ENCODE peak calls at places on chromosomes 7 and 10, in nine cellular contexts. S is EL; K is IMR-90; C is fibroblast of lung; Q is renal cortical epithelial cell; M is stimulated activated CD4-positive, alpha-beta T cell treated with anti-CD3 and anti-CD28 coated beads, TNF-alpha, amount 100 ng/mL, for 48 hours; P is HepG2; X is nephron progenitor cell; Z is NCI-H446. O is an unnamed sample.

GRCh38 chr7:114806590-114807167 is 115.2 kb upstream of the MDFIC start:
- DNase-seq in S (no peak), K (peak; percentile 81), C (peak; percentile 45), Q (no peak), M (no peak), P (no peak), X (no peak), Z (no peak), O (peak; percentile 46)

GRCh38 chr10:22314852-22315251 is 1.3 kb upstream of the COMMD3 start:
- DNase-seq in S (no peak), K (no peak), C (no peak), Q (no peak), M (no peak), P (no peak), X (no peak), Z (no peak), O (no peak)

GRCh38 chr7:121083138-121083789 is 94.8 kb downstream of the CPED1 start:
- DNase-seq in S (peak; percentile 76), K (peak; percentile 84), C (peak; percentile 84), Q (peak; percentile 72), M (no peak), P (no peak), X (no peak), Z (no peak), O (peak; percentile 77)

GRCh38 chr7:7792089-7792488 is 73.7 kb upstream of the RPA3 start:
- DNase-seq in S (no peak), K (no peak), C (no peak), Q (no peak), M (no peak), P (no peak), X (no peak), Z (no peak), O (no peak)

GRCh38 chr7:29345590-29345989 is 151.0 kb downstream of the CHN2 start:
- DNase-seq in S (peak; percentile 6), K (no peak), C (peak; percentile 13), Q (peak; percentile 40), M (no peak), P (peak; percentile 38), X (peak; percentile 22), Z (no peak), O (peak; percentile 28)

GRCh38 chr7:36473454-36474282 is 84.0 kb downstream of the ANLN start:
- DNase-seq in S (peak; percentile 43), K (no peak), C (peak; percentile 25), Q (no peak), M (peak; percentile 25), P (peak; percentile 43), X (peak; percentile 77), Z (peak; percentile 3), O (no peak)

GRCh38 chr7:194257-194995 is 2.1 kb downstream of the FAM20C start:
- DNase-seq in S (peak; percentile 23), K (peak; percentile 48), C (peak; percentile 62), Q (no peak), M (no peak), P (peak; percentile 90), X (peak; percentile 63), Z (no peak), O (peak; percentile 31)

GRCh38 chr7:85239114-85239513 is 52.3 kb upstream of the SEMA3D start:
- DNase-seq in S (no peak), K (no peak), C (no peak), Q (no peak), M (no peak), P (no peak), X (no peak), Z (no peak), O (no peak)

GRCh38 chr7:100874577-100875355 is at the start of gene SRRT:
- DNase-seq in S (peak; percentile 98), K (peak; percentile 97), C (peak; percentile 96), Q (peak; percentile 91), M (peak; percentile 98), P (peak; percentile 94), X (peak; percentile 98), Z (peak; percentile 87), O (peak; percentile 97)

GRCh38 chr7:18437086-18437485 is 58.5 kb upstream of the HDAC9 start:
- DNase-seq in S (no peak), K (peak; percentile 84), C (peak; percentile 15), Q (no peak), M (no peak), P (no peak), X (no peak), Z (no peak), O (peak; percentile 6)

GRCh38 chr7:7435978-7436377 is 99.7 kb downstream of the COL28A1 start:
- DNase-seq in S (no peak), K (no peak), C (no peak), Q (no peak), M (no peak), P (no peak), X (no peak), Z (no peak), O (no peak)

GRCh38 chr7:5634107-5634950 is 147.1 kb downstream of the RNF216 start:
- DNase-seq in S (peak; percentile 88), K (peak; percentile 94), C (peak; percentile 85), Q (no peak), M (no peak), P (no peak), X (peak; percentile 68), Z (peak; percentile 19), O (peak; percentile 83)

GRCh38 chr10:58791137-58791536 is 278.5 kb downstream of the BICC1 start:
- DNase-seq in S (peak; percentile 52), K (peak; percentile 55), C (peak; percentile 47), Q (no peak), M (no peak), P (no peak), X (no peak), Z (no peak), O (no peak)

GRCh38 chr7:139777304-139777890 is 401 bp downstream of the HIPK2 start:
- DNase-seq in S (peak; percentile 27), K (no peak), C (no peak), Q (no peak), M (no peak), P (no peak), X (peak; percentile 65), Z (no peak), O (no peak)

GRCh38 chr7:115906690-115907089 is 123.9 kb downstream of the TFEC start:
- DNase-seq in S (no peak), K (no peak), C (no peak), Q (no peak), M (no peak), P (no peak), X (no peak), Z (no peak), O (no peak)

GRCh38 chr7:137454169-137455166 is 110.9 kb upstream of the PTN start:
- DNase-seq in S (peak; percentile 51), K (peak; percentile 93), C (peak; percentile 72), Q (peak; percentile 38), M (no peak), P (peak; percentile 24), X (peak; percentile 10), Z (peak; percentile 31), O (peak; percentile 97)

GRCh38 chr10:93954726-93955363 is 38.9 kb upstream of the PLCE1 start:
- DNase-seq in S (peak; percentile 70), K (peak; percentile 78), C (peak; percentile 62), Q (peak; percentile 6), M (no peak), P (no peak), X (no peak), Z (no peak), O (peak; percentile 63)

GRCh38 chr10:79268100-79268670 is 79.1 kb upstream of the PPIF start:
- DNase-seq in S (peak; percentile 73), K (peak; percentile 70), C (peak; percentile 70), Q (no peak), M (no peak), P (no peak), X (no peak), Z (no peak), O (peak; percentile 80)

GRCh38 chr7:155529845-155530244 is 16.5 kb downstream of the CNPY1 start:
- DNase-seq in S (no peak), K (no peak), C (no peak), Q (no peak), M (no peak), P (no peak), X (no peak), Z (no peak), O (no peak)

GRCh38 chr10:31272841-31273240 is 46.2 kb upstream of the ZEB1 start:
- DNase-seq in S (no peak), K (no peak), C (no peak), Q (no peak), M (no peak), P (no peak), X (no peak), Z (no peak), O (no peak)

GRCh38 chr7:36381056-36381455 is 8.6 kb upstream of the ANLN start:
- DNase-seq in S (no peak), K (no peak), C (no peak), Q (no peak), M (no peak), P (no peak), X (no peak), Z (no peak), O (no peak)

GRCh38 chr7:22666732-22667131 is 60.3 kb upstream of the IL6 start:
- DNase-seq in S (peak; percentile 85), K (peak; percentile 72), C (peak; percentile 75), Q (peak; percentile 80), M (no peak), P (no peak), X (no peak), Z (no peak), O (no peak)

GRCh38 chr10:74799840-74800239 is 26.6 kb upstream of the KAT6B start:
- DNase-seq in S (peak; percentile 75), K (peak; percentile 94), C (peak; percentile 93), Q (peak; percentile 49), M (peak; percentile 37), P (peak; percentile 17), X (no peak), Z (no peak), O (peak; percentile 66)

GRCh38 chr7:107973861-107974260 is 29.1 kb downstream of the LAMB1 start:
- DNase-seq in S (no peak), K (no peak), C (no peak), Q (no peak), M (no peak), P (no peak), X (no peak), Z (no peak), O (no peak)

GRCh38 chr7:2809903-2810628 is 34.0 kb downstream of the GNA12 start:
- DNase-seq in S (peak; percentile 56), K (peak; percentile 33), C (peak; percentile 26), Q (no peak), M (no peak), P (no peak), X (no peak), Z (no peak), O (no peak)

GRCh38 chr7:28497026-28497425 is 84.7 kb downstream of the CREB5 start:
- DNase-seq in S (no peak), K (no peak), C (no peak), Q (no peak), M (no peak), P (no peak), X (no peak), Z (no peak), O (no peak)

GRCh38 chr7:81410471-81411117 is 359.3 kb downstream of the HGF start:
- DNase-seq in S (no peak), K (no peak), C (no peak), Q (peak; percentile 12), M (no peak), P (no peak), X (no peak), Z (no peak), O (no peak)

GRCh38 chr7:29977926-29978652 is 11.5 kb downstream of the SCRN1 start:
- DNase-seq in S (no peak), K (no peak), C (no peak), Q (no peak), M (no peak), P (peak; percentile 28), X (peak; percentile 27), Z (no peak), O (no peak)

GRCh38 chr7:152709307-152710133 is 33.6 kb upstream of the XRCC2 start:
- DNase-seq in S (peak; percentile 29), K (peak; percentile 16), C (peak; percentile 62), Q (peak; percentile 58), M (no peak), P (no peak), X (no peak), Z (no peak), O (peak; percentile 11)

GRCh38 chr7:131250331-131250730 is 77.3 kb upstream of the MKLN1 start:
- DNase-seq in S (no peak), K (peak; percentile 73), C (peak; percentile 63), Q (no peak), M (no peak), P (no peak), X (no peak), Z (no peak), O (peak; percentile 50)

GRCh38 chr10:122571892-122572291 is 11.3 kb downstream of the DMBT1 start:
- DNase-seq in S (no peak), K (no peak), C (no peak), Q (no peak), M (no peak), P (no peak), X (no peak), Z (no peak), O (no peak)

O was measured in mesenchymal stem cell.